ENCODE peak calls at places on chromosome 13, in six cellular contexts. One of them, this sample, is unnamed. For H3K36me3, the result is how much of the 10 kb centered on the place peaks cover.

GRCh38 chr13:53217221-53217620 is 188.6 kb downstream of the OLFM4 start:
- DNase-seq in H1: no peak
- DNase-seq in suprapubic skin: no peak
- DNase-seq in GM12878: no peak
- DNase-seq in HepG2: no peak
- DNase-seq in SK-N-SH: no peak
- DNase-seq in this sample: no peak

GRCh38 chr13:40961826-40962225 is 57.3 kb downstream of the ELF1 start:
- DNase-seq in H1: no peak
- DNase-seq in suprapubic skin: no peak
- DNase-seq in GM12878: no peak
- DNase-seq in HepG2: no peak
- DNase-seq in SK-N-SH: no peak
- DNase-seq in this sample: no peak

GRCh38 chr13:27419333-27419732 is 5.1 kb upstream of the GTF3A start:
- DNase-seq in H1: no peak
- DNase-seq in suprapubic skin: no peak
- DNase-seq in GM12878: no peak
- DNase-seq in HepG2: no peak
- DNase-seq in SK-N-SH: no peak
- DNase-seq in this sample: no peak

GRCh38 chr13:36352350-36352749 is 6.2 kb upstream of the SPART start:
- DNase-seq in H1: no peak
- DNase-seq in suprapubic skin: no peak
- DNase-seq in GM12878: no peak
- DNase-seq in HepG2: no peak
- DNase-seq in SK-N-SH: no peak
- DNase-seq in this sample: no peak

GRCh38 chr13:58573742-58574141 is 942.2 kb downstream of the PCDH17 start:
- DNase-seq in H1: no peak
- DNase-seq in suprapubic skin: no peak
- DNase-seq in GM12878: no peak
- DNase-seq in HepG2: no peak
- DNase-seq in SK-N-SH: no peak
- DNase-seq in this sample: no peak

GRCh38 chr13:32639502-32640105 is 53.4 kb downstream of the PDS5B start:
- DNase-seq in H1: no peak
- DNase-seq in suprapubic skin: no peak
- DNase-seq in GM12878: peak
- DNase-seq in HepG2: peak
- DNase-seq in SK-N-SH: peak
- DNase-seq in this sample: no peak

GRCh38 chr13:31913459-31913858 is 118.1 kb upstream of the FRY start:
- DNase-seq in H1: no peak
- DNase-seq in suprapubic skin: no peak
- DNase-seq in GM12878: no peak
- DNase-seq in HepG2: no peak
- DNase-seq in SK-N-SH: no peak
- DNase-seq in this sample: no peak

GRCh38 chr13:32838985-32839384 is 177.2 kb upstream of the KL start:
- DNase-seq in H1: peak
- DNase-seq in suprapubic skin: no peak
- DNase-seq in GM12878: no peak
- DNase-seq in HepG2: peak
- DNase-seq in SK-N-SH: no peak
- DNase-seq in this sample: no peak

GRCh38 chr13:42239644-42240043 is 32.3 kb upstream of the AKAP11 start:
- DNase-seq in H1: no peak
- DNase-seq in suprapubic skin: no peak
- DNase-seq in GM12878: no peak
- DNase-seq in HepG2: no peak
- DNase-seq in SK-N-SH: no peak
- DNase-seq in this sample: no peak

GRCh38 chr13:26561636-26562537 is 4.4 kb downstream of the WASF3 start:
- DNase-seq in H1: no peak
- DNase-seq in suprapubic skin: no peak
- DNase-seq in GM12878: no peak
- DNase-seq in HepG2: peak
- DNase-seq in SK-N-SH: peak
- DNase-seq in this sample: no peak

GRCh38 chr13:33692531-33692930 is 125.4 kb upstream of the RFC3 start:
- DNase-seq in H1: no peak
- DNase-seq in suprapubic skin: no peak
- DNase-seq in GM12878: no peak
- DNase-seq in HepG2: no peak
- DNase-seq in SK-N-SH: no peak
- DNase-seq in this sample: no peak

DNA sequence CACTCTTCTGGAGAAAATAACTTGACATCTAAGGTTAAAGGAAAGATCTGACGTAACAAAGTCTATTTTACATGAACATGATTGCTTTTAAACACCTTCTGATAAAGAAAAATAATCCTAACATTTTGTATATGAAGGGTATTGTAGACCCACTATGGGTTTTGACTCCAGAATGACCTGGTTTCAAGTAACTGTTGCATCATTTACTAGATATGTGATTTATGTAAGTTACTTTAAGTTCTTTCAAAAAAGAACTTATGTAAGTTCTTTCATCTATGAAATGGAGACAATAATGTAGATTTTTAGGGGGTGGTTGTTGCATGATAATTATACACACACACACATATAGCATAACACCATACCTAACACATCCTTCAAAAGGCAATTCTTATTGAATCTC is 147.6 kb upstream of the MIR17HG start:
- DNase-seq in H1: no peak
- DNase-seq in suprapubic skin: no peak
- DNase-seq in GM12878: no peak
- DNase-seq in HepG2: no peak
- DNase-seq in SK-N-SH: no peak
- DNase-seq in this sample: no peak
- TF ChIP-seq CTCF in H1: no peak
- TF ChIP-seq CTCF in suprapubic skin: no peak
- TF ChIP-seq CTCF in GM12878: no peak
- TF ChIP-seq CTCF in HepG2: no peak
- TF ChIP-seq CTCF in SK-N-SH: no peak
- TF ChIP-seq CTCF in this sample: no peak

GRCh38 chr13:43697323-43697722 is 89.4 kb downstream of the ENOX1 start:
- DNase-seq in H1: no peak
- DNase-seq in suprapubic skin: no peak
- DNase-seq in GM12878: no peak
- DNase-seq in HepG2: no peak
- DNase-seq in SK-N-SH: no peak
- DNase-seq in this sample: no peak
- TF ChIP-seq POLR2AphosphoS5 in H1: no peak
- TF ChIP-seq POLR2AphosphoS5 in suprapubic skin: no peak
- TF ChIP-seq POLR2AphosphoS5 in GM12878: no peak
- TF ChIP-seq POLR2AphosphoS5 in HepG2: no peak
- TF ChIP-seq POLR2AphosphoS5 in SK-N-SH: no peak
- TF ChIP-seq POLR2AphosphoS5 in this sample: no peak

GRCh38 chr13:110512198-110512740 is 49.3 kb downstream of the RAB20 start:
- DNase-seq in H1: no peak
- DNase-seq in suprapubic skin: no peak
- DNase-seq in GM12878: no peak
- DNase-seq in HepG2: no peak
- DNase-seq in SK-N-SH: no peak
- DNase-seq in this sample: no peak
- H3K36me3 ChIP-seq in H1: under half
- H3K36me3 ChIP-seq in suprapubic skin: under half
- H3K36me3 ChIP-seq in GM12878: under half
- H3K36me3 ChIP-seq in HepG2: under half
- H3K36me3 ChIP-seq in SK-N-SH: under half
- H3K36me3 ChIP-seq in this sample: under half

GRCh38 chr13:87810391-87810801 is 139.2 kb downstream of the SLITRK5 start:
- DNase-seq in H1: peak
- DNase-seq in suprapubic skin: no peak
- DNase-seq in GM12878: no peak
- DNase-seq in HepG2: peak
- DNase-seq in SK-N-SH: no peak
- DNase-seq in this sample: no peak
- TF ChIP-seq CTCF in H1: peak
- TF ChIP-seq CTCF in suprapubic skin: no peak
- TF ChIP-seq CTCF in GM12878: no peak
- TF ChIP-seq CTCF in HepG2: no peak
- TF ChIP-seq CTCF in SK-N-SH: no peak
- TF ChIP-seq CTCF in this sample: no peak

GRCh38 chr13:112643759-112644459 is 45.9 kb upstream of the ATP11A start:
- DNase-seq in H1: no peak
- DNase-seq in suprapubic skin: no peak
- DNase-seq in GM12878: no peak
- DNase-seq in HepG2: peak
- DNase-seq in SK-N-SH: no peak
- DNase-seq in this sample: no peak

GRCh38 chr13:112638919-112639318 is 50.9 kb upstream of the ATP11A start:
- DNase-seq in H1: no peak
- DNase-seq in suprapubic skin: no peak
- DNase-seq in GM12878: no peak
- DNase-seq in HepG2: no peak
- DNase-seq in SK-N-SH: peak
- DNase-seq in this sample: no peak

GRCh38 chr13:112645327-112645914 is 44.4 kb upstream of the ATP11A start:
- DNase-seq in H1: no peak
- DNase-seq in suprapubic skin: no peak
- DNase-seq in GM12878: no peak
- DNase-seq in HepG2: no peak
- DNase-seq in SK-N-SH: no peak
- DNase-seq in this sample: no peak

GRCh38 chr13:112641456-112641855 is 48.4 kb upstream of the ATP11A start:
- DNase-seq in H1: no peak
- DNase-seq in suprapubic skin: no peak
- DNase-seq in GM12878: no peak
- DNase-seq in HepG2: no peak
- DNase-seq in SK-N-SH: no peak
- DNase-seq in this sample: no peak

DNA sequence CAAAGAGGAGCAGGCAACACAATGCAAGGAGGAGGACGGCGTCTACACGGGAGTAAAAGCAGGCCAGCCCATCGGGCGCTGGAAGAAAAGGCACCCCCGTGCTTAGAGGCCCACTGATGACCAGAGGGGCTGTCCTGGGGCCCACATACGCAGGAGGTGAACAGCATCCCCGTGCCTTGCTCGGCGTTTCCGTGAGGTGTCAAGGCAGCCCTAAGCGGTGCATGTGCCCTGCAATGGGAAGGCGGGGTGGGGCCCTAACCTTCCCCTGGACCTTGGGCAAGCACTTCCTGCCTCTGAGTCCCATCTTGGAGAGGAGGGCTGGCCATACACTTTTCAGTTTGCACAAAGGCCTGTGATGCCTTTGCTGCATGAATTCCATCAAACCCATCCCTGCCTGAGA is 47.8 kb upstream of the ATP11A start:
- DNase-seq in H1: no peak
- DNase-seq in suprapubic skin: no peak
- DNase-seq in GM12878: no peak
- DNase-seq in HepG2: no peak
- DNase-seq in SK-N-SH: no peak
- DNase-seq in this sample: no peak
- TF ChIP-seq POLR2AphosphoS5 in H1: no peak
- TF ChIP-seq POLR2AphosphoS5 in suprapubic skin: no peak
- TF ChIP-seq POLR2AphosphoS5 in GM12878: no peak
- TF ChIP-seq POLR2AphosphoS5 in HepG2: no peak
- TF ChIP-seq POLR2AphosphoS5 in SK-N-SH: no peak
- TF ChIP-seq POLR2AphosphoS5 in this sample: no peak

GRCh38 chr13:46006688-46007452 is 45.7 kb downstream of the ZC3H13 start:
- DNase-seq in H1: no peak
- DNase-seq in suprapubic skin: no peak
- DNase-seq in GM12878: no peak
- DNase-seq in HepG2: no peak
- DNase-seq in SK-N-SH: no peak
- DNase-seq in this sample: no peak

GRCh38 chr13:46012404-46012803 is 40.1 kb downstream of the ZC3H13 start:
- DNase-seq in H1: no peak
- DNase-seq in suprapubic skin: no peak
- DNase-seq in GM12878: no peak
- DNase-seq in HepG2: no peak
- DNase-seq in SK-N-SH: no peak
- DNase-seq in this sample: no peak

GRCh38 chr13:46010148-46010547 is 42.4 kb downstream of the ZC3H13 start:
- DNase-seq in H1: no peak
- DNase-seq in suprapubic skin: no peak
- DNase-seq in GM12878: no peak
- DNase-seq in HepG2: no peak
- DNase-seq in SK-N-SH: peak
- DNase-seq in this sample: no peak

DNA sequence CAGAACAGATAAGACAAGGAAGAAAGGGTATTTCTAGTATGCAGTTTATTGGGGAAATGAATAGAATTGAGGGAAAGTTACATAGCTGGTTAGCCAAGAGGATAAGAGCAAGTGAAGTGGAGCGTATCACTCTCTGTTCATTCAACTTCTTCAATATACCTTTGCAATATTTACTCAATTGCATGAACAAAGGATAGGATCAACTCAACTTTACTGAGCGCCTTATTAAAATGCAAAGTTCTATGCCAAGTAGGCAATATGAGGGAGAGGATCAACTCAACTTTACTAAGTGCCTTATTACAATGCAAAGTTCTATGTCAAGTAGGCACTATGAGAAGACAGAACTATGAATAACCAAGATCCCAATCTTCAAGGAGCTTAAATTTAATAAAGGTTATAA is 43.9 kb downstream of the ZC3H13 start:
- DNase-seq in H1: no peak
- DNase-seq in suprapubic skin: no peak
- DNase-seq in GM12878: no peak
- DNase-seq in HepG2: no peak
- DNase-seq in SK-N-SH: no peak
- DNase-seq in this sample: no peak
- H3K36me3 ChIP-seq in H1: under half
- H3K36me3 ChIP-seq in suprapubic skin: under half
- H3K36me3 ChIP-seq in GM12878: under half
- H3K36me3 ChIP-seq in HepG2: under half
- H3K36me3 ChIP-seq in SK-N-SH: half or more
- H3K36me3 ChIP-seq in this sample: under half

DNA sequence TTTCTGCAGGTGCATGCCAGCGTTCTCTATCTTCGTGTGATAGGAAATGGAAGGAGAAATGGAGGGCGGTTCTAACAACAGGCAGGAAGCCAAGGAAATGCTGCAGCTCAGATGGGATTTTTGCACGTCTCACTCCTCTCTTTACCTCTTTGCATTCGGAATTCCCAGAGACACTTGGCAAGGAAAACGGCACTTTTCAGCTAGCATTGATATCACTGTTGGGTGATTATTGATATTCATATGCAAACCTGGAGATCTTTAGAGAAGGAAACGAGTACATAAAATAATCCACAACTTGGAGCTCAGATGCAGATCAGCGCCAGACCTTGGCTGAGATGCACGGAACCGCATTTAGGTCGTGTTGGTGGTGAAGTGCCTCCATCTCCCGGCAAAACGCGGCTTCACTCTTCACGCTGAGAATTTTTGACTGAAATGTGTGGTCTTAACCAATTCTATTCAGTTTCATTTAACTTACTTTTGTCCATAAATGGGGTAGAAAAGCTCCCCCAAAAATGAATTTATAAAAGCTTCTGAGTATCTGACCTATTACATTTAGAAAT is 77.2 kb upstream of the ARHGEF7 start:
- DNase-seq in H1: no peak
- DNase-seq in suprapubic skin: no peak
- DNase-seq in GM12878: no peak
- DNase-seq in HepG2: no peak
- DNase-seq in SK-N-SH: no peak
- DNase-seq in this sample: no peak
- TF ChIP-seq CTCF in H1: no peak
- TF ChIP-seq CTCF in suprapubic skin: no peak
- TF ChIP-seq CTCF in GM12878: no peak
- TF ChIP-seq CTCF in HepG2: no peak
- TF ChIP-seq CTCF in SK-N-SH: no peak
- TF ChIP-seq CTCF in this sample: no peak